ENCODE peak calls at places on chromosomes 13 and 19, in ten cellular contexts. K, U, L, J, M, Z, H, O, I and T are unnamed samples.

GRCh38 chr19:11264452-11265176 is 2.3 kb upstream of the DOCK6 start:
- DNase-seq in K (no peak), U (peak; percentile 76), L (no peak), J (peak; percentile 20), M (no peak), Z (no peak), H (no peak), O (no peak), I (peak; percentile 68), T (peak; percentile 88)

GRCh38 chr19:2503521-2504109 is 27.7 kb downstream of the GADD45B start:
- DNase-seq in K (peak; percentile 58), U (no peak), L (no peak), J (peak; percentile 73), M (peak; percentile 66), Z (no peak), H (no peak), O (peak; percentile 80), I (no peak), T (no peak)

GRCh38 chr19:33238750-33239149 is 13.1 kb upstream of the SLC7A10 start:
- DNase-seq in K (no peak), U (no peak), L (no peak), J (no peak), M (no peak), Z (no peak), H (no peak), O (no peak), I (no peak), T (no peak)

GRCh38 chr19:1133471-1133929 is 29.7 kb downstream of the GPX4 start:
- DNase-seq in K (no peak), U (no peak), L (no peak), J (no peak), M (peak; percentile 81), Z (no peak), H (no peak), O (no peak), I (peak; percentile 69), T (no peak)

GRCh38 chr19:48474084-48474592 is 5.0 kb downstream of the CYTH2 start:
- DNase-seq in K (no peak), U (no peak), L (no peak), J (no peak), M (no peak), Z (no peak), H (no peak), O (no peak), I (no peak), T (no peak)

GRCh38 chr19:4405977-4406376 is 3.5 kb downstream of the CHAF1A start:
- DNase-seq in K (no peak), U (no peak), L (no peak), J (no peak), M (no peak), Z (no peak), H (no peak), O (no peak), I (no peak), T (no peak)

GRCh38 chr19:30082168-30082567 is 140.1 kb downstream of the URI1 start:
- DNase-seq in K (no peak), U (no peak), L (no peak), J (no peak), M (no peak), Z (no peak), H (no peak), O (no peak), I (no peak), T (peak; percentile 51)

GRCh38 chr19:34120846-34121639 is 51.3 kb upstream of the LSM14A start:
- DNase-seq in K (peak; percentile 6), U (no peak), L (no peak), J (peak; percentile 53), M (peak; percentile 27), Z (no peak), H (no peak), O (peak; percentile 58), I (no peak), T (no peak)

GRCh38 chr19:33678796-33679195 is 57.0 kb downstream of the CHST8 start:
- DNase-seq in K (no peak), U (no peak), L (no peak), J (no peak), M (no peak), Z (no peak), H (peak; percentile 89), O (no peak), I (no peak), T (no peak)

GRCh38 chr13:30572859-30573275 is 44.9 kb upstream of the USPL1 start:
- DNase-seq in K (peak; percentile 11), U (peak; percentile 42), L (no peak), J (peak; percentile 69), M (no peak), Z (no peak), H (no peak), O (peak; percentile 57), I (no peak), T (no peak)